ENCODE peak calls at places on chromosomes 13 and 19, in seven cellular contexts. L is mammary epithelial cell, U is heart left ventricle, Z is right cardiac atrium, A is psoas muscle, O is cardiac muscle cell, I is A549. H is an unnamed sample.

GRCh38 chr19:38210458-38210987 is 13.5 kb downstream of the DPF1 start:
- DNase-seq in L (no peak), I (no peak), Z (peak; percentile 91), O (peak; percentile 55), A (peak; percentile 85), U (peak; percentile 66), H (no peak)

GRCh38 chr19:2494084-2494446 is 18.1 kb downstream of the GADD45B start:
- DNase-seq in Z (no peak), I (no peak), L (peak; percentile 34), A (peak; percentile 46), O (peak; percentile 49), U (no peak), H (peak; percentile 74)

GRCh38 chr13:43153436-43154082 is 130.2 kb downstream of the DNAJC15 start:
- DNase-seq in I (peak; percentile 4), Z (no peak), U (no peak), L (peak; percentile 88), O (peak; percentile 73), A (no peak), H (peak; percentile 86)

GRCh38 chr19:883661-884211 is 9.3 kb downstream of the MED16 start:
- DNase-seq in I (no peak), L (peak; percentile 78), Z (no peak), U (no peak), A (peak; percentile 32), O (no peak), H (no peak)

GRCh38 chr13:101916108-101916757 is 463.8 kb downstream of the ITGBL1 start:
- DNase-seq in I (peak; percentile 15), Z (peak; percentile 83), U (peak; percentile 25), O (peak; percentile 4), L (peak; percentile 6), A (no peak), H (no peak)

GRCh38 chr13:84684804-84685203 is 802.5 kb upstream of the SLITRK1 start:
- DNase-seq in Z (no peak), I (no peak), L (peak; percentile 86), O (no peak), U (no peak), A (no peak), H (peak; percentile 70)

GRCh38 chr13:88887045-88887662 is 1216.0 kb downstream of the SLITRK5 start:
- DNase-seq in O (no peak), Z (no peak), L (no peak), I (no peak), U (no peak), A (peak; percentile 14), H (no peak)

GRCh38 chr13:42173789-42174343 is 98.1 kb upstream of the AKAP11 start:
- DNase-seq in L (no peak), Z (no peak), I (no peak), A (no peak), O (no peak), U (no peak), H (no peak)

GRCh38 chr19:27679399-27679798 is 1533.6 kb downstream of the UQCRFS1 start:
- DNase-seq in Z (no peak), I (no peak), U (no peak), L (no peak), A (no peak), O (no peak), H (no peak)

GRCh38 chr13:112346899-112347229 is 29.3 kb upstream of the SPACA7 start:
- DNase-seq in I (no peak), A (no peak), U (no peak), O (no peak), Z (no peak), L (no peak), H (no peak)

GRCh38 chr13:20303636-20304035 is 71.5 kb upstream of the GJB6 start:
- DNase-seq in L (peak; percentile 69), U (no peak), I (no peak), A (no peak), Z (no peak), O (no peak), H (peak; percentile 79)

GRCh38 chr19:5355076-5355475 is 14.5 kb upstream of the PTPRS start:
- DNase-seq in U (no peak), L (no peak), I (no peak), O (no peak), Z (no peak), A (no peak), H (no peak)

GRCh38 chr19:46985532-46986415 is 33.9 kb upstream of the NPAS1 start:
- DNase-seq in O (no peak), A (no peak), I (no peak), U (no peak), L (no peak), Z (peak; percentile 7), H (no peak)

GRCh38 chr19:18736415-18737336 is 53.2 kb downstream of the CRTC1 start:
- DNase-seq in Z (peak; percentile 79), A (peak; percentile 56), L (no peak), I (no peak), U (no peak), O (no peak), H (no peak)

GRCh38 chr19:45294291-45295029 is 28.2 kb downstream of the CKM start:
- DNase-seq in O (no peak), A (peak; percentile 76), I (no peak), U (peak; percentile 71), L (no peak), Z (peak; percentile 79), H (no peak)

GRCh38 chr19:48203227-48203793 is 32.8 kb downstream of the ZSWIM9 start:
- DNase-seq in Z (no peak), O (no peak), A (no peak), L (no peak), U (no peak), I (no peak), H (no peak)

GRCh38 chr13:110559429-110559943 is 2.0 kb downstream of the RAB20 start:
- DNase-seq in A (no peak), U (peak; percentile 41), L (peak; percentile 26), I (no peak), Z (peak; percentile 73), O (peak; percentile 49), H (no peak)

GRCh38 chr13:48242677-48243076 is 9.7 kb downstream of the ITM2B start:
- DNase-seq in Z (no peak), L (no peak), A (no peak), O (no peak), U (no peak), I (no peak), H (no peak)
- H3K27ac ChIP-seq in Z (no peak overlapping the region), L (no peak overlapping the region), A (no peak overlapping the region), O (no peak overlapping the region), U (no peak overlapping the region), I (no peak overlapping the region), H (no peak overlapping the region)

GRCh38 chr19:3964256-3965194 is 6.4 kb downstream of the DAPK3 start:
- DNase-seq in O (no peak), U (peak; percentile 7), I (no peak), A (no peak), Z (peak; percentile 63), L (no peak), H (no peak)

GRCh38 chr19:3959766-3960131 is 11.2 kb downstream of the DAPK3 start:
- DNase-seq in Z (peak; percentile 36), I (no peak), O (no peak), L (no peak), A (no peak), U (peak; percentile 15), H (no peak)

GRCh38 chr19:3966051-3967017 is 4.6 kb downstream of the DAPK3 start:
- DNase-seq in L (no peak), A (no peak), I (no peak), Z (peak; percentile 65), O (no peak), U (peak; percentile 19), H (no peak)

GRCh38 chr19:3961007-3961406 is 9.9 kb downstream of the DAPK3 start:
- DNase-seq in I (no peak), A (no peak), Z (peak; percentile 50), O (no peak), L (no peak), U (peak; percentile 11), H (no peak)

DNA sequence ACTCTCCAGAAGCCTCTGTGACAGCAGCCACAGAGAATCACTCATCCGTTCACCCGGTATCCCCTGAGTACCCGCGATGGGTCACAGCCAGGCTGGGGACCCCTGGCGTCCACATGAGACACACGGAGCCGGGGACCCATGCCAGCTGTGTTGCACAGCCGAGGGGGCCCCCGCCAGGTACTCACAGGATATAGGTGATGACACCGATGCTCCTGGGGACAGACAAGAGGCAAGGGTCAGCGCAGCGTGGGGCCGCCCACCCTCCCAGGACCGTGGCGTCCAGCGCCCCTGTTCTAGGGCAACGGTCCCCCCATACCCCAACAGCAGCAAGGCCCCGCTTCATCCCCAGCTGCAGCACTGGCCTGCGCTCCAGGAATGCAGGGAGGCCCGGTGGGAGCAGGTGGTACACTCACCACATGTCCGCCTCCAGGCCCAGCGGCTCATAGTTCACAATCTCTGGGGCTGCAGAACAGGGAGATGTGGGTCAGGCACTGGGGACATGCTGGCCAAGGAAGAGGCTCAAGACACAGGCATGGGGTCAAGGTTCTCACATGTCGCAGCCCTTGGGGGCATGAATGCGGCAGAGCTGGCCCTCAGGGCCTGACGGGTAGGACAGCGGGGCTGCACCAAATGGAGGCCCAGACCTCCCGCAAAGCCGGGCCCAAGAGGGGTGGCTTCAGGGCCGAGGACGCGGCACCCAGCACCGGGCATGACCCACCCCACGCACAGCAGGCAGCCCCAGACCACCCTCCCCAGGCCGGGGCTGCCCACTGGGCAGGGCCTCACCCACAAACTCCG is 7.2 kb downstream of the DAPK3 start:
- DNase-seq in U (peak; percentile 9), Z (peak; percentile 60), O (no peak), L (no peak), I (no peak), A (no peak), H (no peak)
- H3K4me1 ChIP-seq in U (peaks cover 35% of the 10 kb centered on the region), Z (peaks cover 5% of the 10 kb centered on the region), O (peaks cover 10% of the 10 kb centered on the region), L (peaks cover 11% of the 10 kb centered on the region), I (peaks cover 12% of the 10 kb centered on the region), A (peaks cover 37% of the 10 kb centered on the region), H (peaks cover 21% of the 10 kb centered on the region)

DNA sequence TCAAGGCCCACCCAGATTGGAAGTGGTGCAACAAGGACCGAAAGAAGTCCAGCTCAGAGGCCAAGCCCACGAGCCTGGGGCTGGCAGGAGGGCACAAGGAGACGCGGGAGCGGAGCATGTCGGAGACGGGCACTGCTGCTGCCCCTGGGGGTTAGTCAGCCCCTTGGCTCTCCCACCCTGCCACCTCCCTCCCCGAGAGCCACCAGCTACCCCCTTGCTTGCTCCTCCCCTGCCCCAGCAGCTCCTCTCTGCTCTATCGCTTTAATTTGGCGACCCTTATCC is 14.2 kb upstream of the PRR19 start:
- DNase-seq in I (no peak), U (no peak), L (no peak), Z (peak; percentile 37), A (no peak), O (no peak), H (no peak)
- H3K27ac ChIP-seq in I (no peak overlapping the region), U (no peak overlapping the region), L (no peak overlapping the region), Z (no peak overlapping the region), A (no peak overlapping the region), O (no peak overlapping the region), H (no peak overlapping the region)

DNA sequence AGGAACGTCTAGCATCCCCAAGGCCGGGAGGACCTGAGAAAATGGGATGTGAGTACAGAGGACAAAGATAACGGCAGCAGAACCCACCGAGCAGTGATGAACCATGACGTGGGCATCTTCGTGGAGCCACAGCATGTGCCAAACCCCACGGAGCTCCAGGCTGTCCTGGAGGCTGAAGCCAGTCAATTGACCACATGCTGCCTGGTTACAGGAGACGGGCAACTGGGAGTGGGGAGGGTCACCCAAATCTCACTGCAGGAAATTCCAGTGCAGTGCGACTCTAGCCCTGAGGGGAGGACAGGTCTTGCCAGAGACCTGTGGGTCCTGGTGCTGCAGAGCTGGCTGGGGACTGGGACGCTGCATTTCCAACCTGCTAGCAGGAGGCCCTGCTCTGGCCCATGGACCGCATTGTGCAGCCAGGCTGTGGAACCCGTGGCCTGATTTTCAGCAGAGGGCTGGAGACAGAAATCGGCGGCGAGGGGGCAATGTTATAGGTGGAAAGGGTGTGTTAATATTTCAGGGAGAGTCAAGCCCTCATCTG is 3.2 kb upstream of the GRTP1 start:
- DNase-seq in I (no peak), Z (no peak), U (no peak), L (no peak), O (no peak), A (no peak), H (no peak)
- H3K4me1 ChIP-seq in I (no peaks in the 10 kb centered on the region), Z (no peaks in the 10 kb centered on the region), U (peaks cover 3% of the 10 kb centered on the region), L (peaks cover 6% of the 10 kb centered on the region), O (no peaks in the 10 kb centered on the region), A (peaks cover 13% of the 10 kb centered on the region), H (peaks cover 4% of the 10 kb centered on the region)